ENCODE peak calls at places on chromosome 1, in six cellular contexts. K, S, Q, I, Y and R are unnamed samples.

GRCh38 chr1:156246241-156246761 is 1.6 kb downstream of the PAQR6 start:
- DNase-seq in K (no peak), S (no peak), Q (no peak), I (no peak), Y (no peak), R (no peak)

GRCh38 chr1:89149229-89149628 is 23.3 kb upstream of the GBP2 start:
- DNase-seq in K (no peak), S (no peak), Q (no peak), I (no peak), Y (peak), R (peak)

GRCh38 chr1:14723401-14723800 is 124.9 kb downstream of the KAZN start:
- DNase-seq in K (no peak), S (no peak), Q (no peak), I (no peak), Y (no peak), R (no peak)

GRCh38 chr1:32249831-32250525 is 1.1 kb upstream of the LCK start:
- DNase-seq in K (no peak), S (no peak), Q (peak), I (no peak), Y (peak), R (no peak)

GRCh38 chr1:164774819-164775654 is 216.1 kb downstream of the PBX1 start:
- DNase-seq in K (no peak), S (no peak), Q (no peak), I (no peak), Y (no peak), R (no peak)

GRCh38 chr1:246750752-246751151 is 26.5 kb downstream of the SCCPDH start:
- DNase-seq in K (no peak), S (no peak), Q (no peak), I (no peak), Y (no peak), R (no peak)

GRCh38 chr1:61930246-61930645 is 188.0 kb downstream of the PATJ start:
- DNase-seq in K (no peak), S (no peak), Q (no peak), I (no peak), Y (no peak), R (no peak)

GRCh38 chr1:216119600-216119999 is 303.6 kb downstream of the USH2A start:
- DNase-seq in K (no peak), S (no peak), Q (no peak), I (no peak), Y (no peak), R (peak)

GRCh38 chr1:44013949-44014348 is 17.3 kb downstream of the SLC6A9 start:
- DNase-seq in K (no peak), S (no peak), Q (no peak), I (no peak), Y (no peak), R (no peak)

GRCh38 chr1:44777547-44777946 is 2.2 kb downstream of the RPS8 start:
- DNase-seq in K (no peak), S (no peak), Q (no peak), I (no peak), Y (no peak), R (no peak)

GRCh38 chr1:234913771-234914170 is 214.9 kb downstream of the TOMM20 start:
- DNase-seq in K (no peak), S (no peak), Q (no peak), I (no peak), Y (no peak), R (no peak)

GRCh38 chr1:8014381-8014988 is 11.6 kb downstream of the ERRFI1 start:
- DNase-seq in K (no peak), S (no peak), Q (no peak), I (no peak), Y (no peak), R (peak)

GRCh38 chr1:22428672-22429071 is 23.0 kb upstream of the ZBTB40 start:
- DNase-seq in K (no peak), S (no peak), Q (no peak), I (no peak), Y (no peak), R (peak)

GRCh38 chr1:239951518-239952130 is 140.1 kb upstream of the FMN2 start:
- DNase-seq in K (no peak), S (no peak), Q (no peak), I (no peak), Y (peak), R (peak)

GRCh38 chr1:46062651-46063319 is 69.6 kb downstream of the PIK3R3 start:
- DNase-seq in K (no peak), S (no peak), Q (no peak), I (no peak), Y (no peak), R (peak)

GRCh38 chr1:38433097-38433722 is 386.6 kb upstream of the POU3F1 start:
- DNase-seq in K (no peak), S (no peak), Q (no peak), I (no peak), Y (no peak), R (no peak)

GRCh38 chr1:193411771-193412170 is 225.4 kb upstream of the B3GALT2 start:
- DNase-seq in K (no peak), S (no peak), Q (no peak), I (no peak), Y (no peak), R (no peak)

GRCh38 chr1:193413376-193413775 is 227.0 kb upstream of the B3GALT2 start:
- DNase-seq in K (no peak), S (no peak), Q (no peak), I (no peak), Y (no peak), R (no peak)

GRCh38 chr1:193406901-193407300 is 220.5 kb upstream of the B3GALT2 start:
- DNase-seq in K (no peak), S (no peak), Q (peak), I (no peak), Y (no peak), R (peak)

GRCh38 chr1:193412748-193413147 is 226.3 kb upstream of the B3GALT2 start:
- DNase-seq in K (no peak), S (no peak), Q (no peak), I (no peak), Y (no peak), R (no peak)

GRCh38 chr1:193408782-193409293 is 222.4 kb upstream of the B3GALT2 start:
- DNase-seq in K (peak), S (peak), Q (no peak), I (peak), Y (no peak), R (peak)
- TF ChIP-seq CTCF in K (no peak), S (no peak), Q (no peak), I (no peak), Y (no peak), R (no peak)

DNA sequence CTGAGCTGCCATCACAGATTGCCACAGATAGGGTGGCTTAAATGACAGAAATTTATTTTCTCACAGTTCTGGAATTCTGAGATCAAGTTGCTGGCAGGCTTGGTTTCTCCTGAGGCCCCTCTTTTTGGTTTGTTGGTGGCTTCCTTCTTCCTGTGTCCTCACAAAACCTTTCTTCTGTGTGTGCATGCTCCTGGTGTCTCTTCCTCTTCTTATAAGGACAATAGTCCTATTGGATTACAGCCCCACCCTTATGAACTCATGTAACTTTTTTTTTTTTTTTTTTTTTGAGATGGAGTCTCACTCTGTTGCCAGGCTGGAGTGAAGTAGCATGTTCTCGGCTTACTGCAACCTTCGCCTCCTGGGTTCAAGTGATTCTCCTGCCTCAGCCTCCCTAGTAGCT is 41.0 kb upstream of the F3 start:
- DNase-seq in K (no peak), S (no peak), Q (no peak), I (no peak), Y (no peak), R (no peak)
- TF ChIP-seq CTCF in K (no peak), S (no peak), Q (no peak), I (no peak), Y (no peak), R (no peak)

GRCh38 chr1:53175302-53175913 is 21.2 kb upstream of the CPT2 start:
- DNase-seq in K (no peak), S (no peak), Q (no peak), I (peak), Y (no peak), R (peak)

GRCh38 chr1:53176452-53177344 is 19.9 kb upstream of the CPT2 start:
- DNase-seq in K (no peak), S (peak), Q (no peak), I (no peak), Y (no peak), R (no peak)

GRCh38 chr1:53172751-53173498 is 23.7 kb upstream of the CPT2 start:
- DNase-seq in K (no peak), S (no peak), Q (no peak), I (peak), Y (no peak), R (peak)
- TF ChIP-seq CTCF in K (no peak), S (no peak), Q (no peak), I (no peak), Y (no peak), R (peak)

GRCh38 chr1:77412794-77413530 is 131.1 kb downstream of the AK5 start:
- DNase-seq in K (no peak), S (no peak), Q (peak), I (no peak), Y (no peak), R (no peak)

GRCh38 chr1:77413541-77414335 is 131.9 kb downstream of the AK5 start:
- DNase-seq in K (no peak), S (no peak), Q (peak), I (no peak), Y (no peak), R (no peak)

GRCh38 chr1:77407738-77408375 is 126.0 kb downstream of the AK5 start:
- DNase-seq in K (no peak), S (no peak), Q (no peak), I (no peak), Y (no peak), R (peak)

GRCh38 chr1:77415585-77415984 is 133.8 kb downstream of the AK5 start:
- DNase-seq in K (no peak), S (no peak), Q (no peak), I (no peak), Y (no peak), R (no peak)

GRCh38 chr1:77412069-77412793 is 130.4 kb downstream of the AK5 start:
- DNase-seq in K (no peak), S (no peak), Q (no peak), I (no peak), Y (no peak), R (peak)
- TF ChIP-seq CTCF in K (no peak), S (no peak), Q (no peak), I (no peak), Y (no peak), R (no peak)